ENCODE peak calls at places on chromosomes 2 and 18, in ten cellular contexts. One of them, this sample, is unnamed. For H3K4me1, the result is how much of the 10 kb centered on the place peaks cover.

GRCh38 chr2:25204190-25204838 is 35.9 kb upstream of the POMC start:
- DNase-seq in sigmoid colon: no peak
- DNase-seq in A673: no peak
- DNase-seq in uterus: no peak
- DNase-seq in heart right ventricle: peak
- DNase-seq in small intestine: no peak
- DNase-seq in aorta: no peak
- DNase-seq in SJSA1: no peak
- DNase-seq in body of pancreas: no peak
- DNase-seq in colonic mucosa: no peak
- DNase-seq in this sample: no peak

GRCh38 chr2:54239427-54239826 is 16.6 kb downstream of the TSPYL6 start:
- DNase-seq in sigmoid colon: no peak
- DNase-seq in A673: peak
- DNase-seq in uterus: no peak
- DNase-seq in heart right ventricle: no peak
- DNase-seq in small intestine: no peak
- DNase-seq in aorta: no peak
- DNase-seq in SJSA1: peak
- DNase-seq in body of pancreas: no peak
- DNase-seq in colonic mucosa: no peak
- DNase-seq in this sample: no peak

GRCh38 chr18:31103423-31103822 is 1.2 kb upstream of the DSC2 start:
- DNase-seq in sigmoid colon: no peak
- DNase-seq in A673: no peak
- DNase-seq in uterus: no peak
- DNase-seq in heart right ventricle: no peak
- DNase-seq in small intestine: peak
- DNase-seq in aorta: no peak
- DNase-seq in SJSA1: no peak
- DNase-seq in body of pancreas: no peak
- DNase-seq in colonic mucosa: no peak
- DNase-seq in this sample: no peak

GRCh38 chr2:62577994-62578836 is 72.2 kb upstream of the TMEM17 start:
- DNase-seq in sigmoid colon: no peak
- DNase-seq in A673: no peak
- DNase-seq in uterus: no peak
- DNase-seq in heart right ventricle: no peak
- DNase-seq in small intestine: no peak
- DNase-seq in aorta: no peak
- DNase-seq in SJSA1: peak
- DNase-seq in body of pancreas: no peak
- DNase-seq in colonic mucosa: no peak
- DNase-seq in this sample: no peak

GRCh38 chr2:229701716-229702115 is 12.6 kb downstream of the DNER start:
- DNase-seq in sigmoid colon: no peak
- DNase-seq in A673: no peak
- DNase-seq in uterus: no peak
- DNase-seq in heart right ventricle: no peak
- DNase-seq in small intestine: no peak
- DNase-seq in aorta: no peak
- DNase-seq in SJSA1: no peak
- DNase-seq in body of pancreas: no peak
- DNase-seq in colonic mucosa: no peak
- DNase-seq in this sample: peak

GRCh38 chr18:26791676-26792075 is 73.8 kb downstream of the AQP4 start:
- DNase-seq in sigmoid colon: no peak
- DNase-seq in A673: no peak
- DNase-seq in uterus: no peak
- DNase-seq in heart right ventricle: no peak
- DNase-seq in small intestine: no peak
- DNase-seq in aorta: no peak
- DNase-seq in SJSA1: no peak
- DNase-seq in body of pancreas: no peak
- DNase-seq in colonic mucosa: no peak
- DNase-seq in this sample: no peak

GRCh38 chr2:156522824-156523440 is 86.8 kb downstream of the GPD2 start:
- DNase-seq in sigmoid colon: no peak
- DNase-seq in A673: no peak
- DNase-seq in uterus: no peak
- DNase-seq in heart right ventricle: no peak
- DNase-seq in small intestine: peak
- DNase-seq in aorta: no peak
- DNase-seq in SJSA1: no peak
- DNase-seq in body of pancreas: no peak
- DNase-seq in colonic mucosa: no peak
- DNase-seq in this sample: no peak

GRCh38 chr18:26159353-26159752 is 25.7 kb downstream of the PSMA8 start:
- DNase-seq in sigmoid colon: no peak
- DNase-seq in A673: peak
- DNase-seq in uterus: no peak
- DNase-seq in heart right ventricle: no peak
- DNase-seq in small intestine: no peak
- DNase-seq in aorta: no peak
- DNase-seq in SJSA1: no peak
- DNase-seq in body of pancreas: no peak
- DNase-seq in colonic mucosa: no peak
- DNase-seq in this sample: no peak

GRCh38 chr2:215861607-215862033 is 151.7 kb downstream of the MREG start:
- DNase-seq in sigmoid colon: no peak
- DNase-seq in A673: no peak
- DNase-seq in uterus: no peak
- DNase-seq in heart right ventricle: no peak
- DNase-seq in small intestine: no peak
- DNase-seq in aorta: no peak
- DNase-seq in SJSA1: no peak
- DNase-seq in body of pancreas: no peak
- DNase-seq in colonic mucosa: no peak
- DNase-seq in this sample: no peak

GRCh38 chr2:199951023-199951422 is 4.3 kb downstream of the TYW5 start:
- DNase-seq in sigmoid colon: no peak
- DNase-seq in A673: no peak
- DNase-seq in uterus: no peak
- DNase-seq in heart right ventricle: no peak
- DNase-seq in small intestine: no peak
- DNase-seq in aorta: no peak
- DNase-seq in SJSA1: no peak
- DNase-seq in body of pancreas: no peak
- DNase-seq in colonic mucosa: no peak
- DNase-seq in this sample: no peak

GRCh38 chr2:217105733-217106649 is 246.1 kb upstream of the TNP1 start:
- DNase-seq in sigmoid colon: no peak
- DNase-seq in A673: peak
- DNase-seq in uterus: no peak
- DNase-seq in heart right ventricle: no peak
- DNase-seq in small intestine: no peak
- DNase-seq in aorta: peak
- DNase-seq in SJSA1: peak
- DNase-seq in body of pancreas: no peak
- DNase-seq in colonic mucosa: no peak
- DNase-seq in this sample: peak

GRCh38 chr2:177118636-177119035 is 94.0 kb upstream of the HNRNPA3 start:
- DNase-seq in sigmoid colon: no peak
- DNase-seq in A673: no peak
- DNase-seq in uterus: no peak
- DNase-seq in heart right ventricle: no peak
- DNase-seq in small intestine: no peak
- DNase-seq in aorta: no peak
- DNase-seq in SJSA1: no peak
- DNase-seq in body of pancreas: no peak
- DNase-seq in colonic mucosa: no peak
- DNase-seq in this sample: no peak

GRCh38 chr2:212030709-212031108 is 507.9 kb downstream of the ERBB4 start:
- DNase-seq in sigmoid colon: no peak
- DNase-seq in A673: no peak
- DNase-seq in uterus: no peak
- DNase-seq in heart right ventricle: no peak
- DNase-seq in small intestine: no peak
- DNase-seq in aorta: no peak
- DNase-seq in SJSA1: no peak
- DNase-seq in body of pancreas: no peak
- DNase-seq in colonic mucosa: no peak
- DNase-seq in this sample: no peak
- H3K4me1 ChIP-seq in sigmoid colon: under half
- H3K4me1 ChIP-seq in A673: half or more
- H3K4me1 ChIP-seq in uterus: under half
- H3K4me1 ChIP-seq in heart right ventricle: under half
- H3K4me1 ChIP-seq in small intestine: under half
- H3K4me1 ChIP-seq in aorta: under half
- H3K4me1 ChIP-seq in SJSA1: under half
- H3K4me1 ChIP-seq in body of pancreas: under half
- H3K4me1 ChIP-seq in colonic mucosa: under half
- H3K4me1 ChIP-seq in this sample: under half

GRCh38 chr2:182318466-182319309 is 108.1 kb downstream of the PDE1A start:
- DNase-seq in sigmoid colon: no peak
- DNase-seq in A673: peak
- DNase-seq in uterus: no peak
- DNase-seq in heart right ventricle: no peak
- DNase-seq in small intestine: no peak
- DNase-seq in aorta: no peak
- DNase-seq in SJSA1: no peak
- DNase-seq in body of pancreas: no peak
- DNase-seq in colonic mucosa: no peak
- DNase-seq in this sample: no peak

GRCh38 chr2:182320106-182320505 is 106.7 kb downstream of the PDE1A start:
- DNase-seq in sigmoid colon: no peak
- DNase-seq in A673: no peak
- DNase-seq in uterus: no peak
- DNase-seq in heart right ventricle: no peak
- DNase-seq in small intestine: no peak
- DNase-seq in aorta: no peak
- DNase-seq in SJSA1: no peak
- DNase-seq in body of pancreas: no peak
- DNase-seq in colonic mucosa: no peak
- DNase-seq in this sample: no peak

GRCh38 chr2:182319556-182319955 is 107.3 kb downstream of the PDE1A start:
- DNase-seq in sigmoid colon: no peak
- DNase-seq in A673: peak
- DNase-seq in uterus: no peak
- DNase-seq in heart right ventricle: no peak
- DNase-seq in small intestine: no peak
- DNase-seq in aorta: no peak
- DNase-seq in SJSA1: no peak
- DNase-seq in body of pancreas: no peak
- DNase-seq in colonic mucosa: no peak
- DNase-seq in this sample: no peak

GRCh38 chr2:182321096-182321495 is 105.7 kb downstream of the PDE1A start:
- DNase-seq in sigmoid colon: no peak
- DNase-seq in A673: no peak
- DNase-seq in uterus: no peak
- DNase-seq in heart right ventricle: no peak
- DNase-seq in small intestine: no peak
- DNase-seq in aorta: no peak
- DNase-seq in SJSA1: no peak
- DNase-seq in body of pancreas: no peak
- DNase-seq in colonic mucosa: no peak
- DNase-seq in this sample: no peak

DNA sequence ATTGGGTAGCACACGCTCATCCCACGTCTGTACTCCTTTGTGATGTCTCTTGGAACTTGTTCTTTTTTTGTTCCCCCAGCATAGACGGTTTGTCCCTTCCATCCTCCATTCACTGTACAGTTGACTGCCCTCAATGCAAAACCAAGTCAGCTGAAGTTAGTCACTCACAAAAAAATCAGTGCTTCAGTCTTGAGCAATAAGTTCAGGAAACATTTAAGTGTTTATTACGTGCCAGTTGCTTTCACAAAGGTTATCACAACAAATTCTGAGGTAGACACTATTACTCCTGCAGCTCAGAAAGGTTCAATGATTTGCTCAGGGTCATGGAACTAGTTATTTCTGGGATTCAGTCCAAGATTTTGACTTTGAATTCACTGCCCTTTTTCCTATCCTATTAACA is 102.2 kb downstream of the PDE1A start:
- DNase-seq in sigmoid colon: no peak
- DNase-seq in A673: no peak
- DNase-seq in uterus: no peak
- DNase-seq in heart right ventricle: no peak
- DNase-seq in small intestine: no peak
- DNase-seq in aorta: no peak
- DNase-seq in SJSA1: no peak
- DNase-seq in body of pancreas: no peak
- DNase-seq in colonic mucosa: no peak
- DNase-seq in this sample: no peak
- H3K4me1 ChIP-seq in sigmoid colon: under half
- H3K4me1 ChIP-seq in A673: under half
- H3K4me1 ChIP-seq in uterus: under half
- H3K4me1 ChIP-seq in heart right ventricle: under half
- H3K4me1 ChIP-seq in small intestine: under half
- H3K4me1 ChIP-seq in aorta: under half
- H3K4me1 ChIP-seq in SJSA1: under half
- H3K4me1 ChIP-seq in body of pancreas: under half
- H3K4me1 ChIP-seq in colonic mucosa: under half
- H3K4me1 ChIP-seq in this sample: under half

DNA sequence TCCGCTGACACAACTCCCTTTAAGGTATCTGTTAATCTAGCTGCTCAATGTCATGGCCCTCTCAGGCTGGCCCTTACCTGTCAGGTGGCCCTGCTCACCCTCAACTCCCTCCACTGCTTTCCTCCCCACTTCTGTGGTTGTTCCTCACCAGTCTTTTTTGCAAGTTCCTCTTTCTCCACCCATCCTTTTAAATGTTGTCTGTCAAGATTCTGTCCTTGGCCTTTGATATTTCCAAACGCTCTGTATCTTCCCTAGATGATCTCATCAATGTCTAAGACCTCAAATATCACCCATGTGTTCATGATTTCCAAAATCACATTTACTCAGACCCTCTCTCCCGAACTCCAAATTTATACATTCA is 3.5 kb downstream of the PTPN2 start:
- DNase-seq in sigmoid colon: no peak
- DNase-seq in A673: no peak
- DNase-seq in uterus: no peak
- DNase-seq in heart right ventricle: no peak
- DNase-seq in small intestine: no peak
- DNase-seq in aorta: no peak
- DNase-seq in SJSA1: no peak
- DNase-seq in body of pancreas: no peak
- DNase-seq in colonic mucosa: no peak
- DNase-seq in this sample: no peak
- H3K4me1 ChIP-seq in sigmoid colon: under half
- H3K4me1 ChIP-seq in A673: under half
- H3K4me1 ChIP-seq in uterus: under half
- H3K4me1 ChIP-seq in heart right ventricle: under half
- H3K4me1 ChIP-seq in small intestine: under half
- H3K4me1 ChIP-seq in aorta: under half
- H3K4me1 ChIP-seq in SJSA1: under half
- H3K4me1 ChIP-seq in body of pancreas: under half
- H3K4me1 ChIP-seq in colonic mucosa: under half
- H3K4me1 ChIP-seq in this sample: under half

DNA sequence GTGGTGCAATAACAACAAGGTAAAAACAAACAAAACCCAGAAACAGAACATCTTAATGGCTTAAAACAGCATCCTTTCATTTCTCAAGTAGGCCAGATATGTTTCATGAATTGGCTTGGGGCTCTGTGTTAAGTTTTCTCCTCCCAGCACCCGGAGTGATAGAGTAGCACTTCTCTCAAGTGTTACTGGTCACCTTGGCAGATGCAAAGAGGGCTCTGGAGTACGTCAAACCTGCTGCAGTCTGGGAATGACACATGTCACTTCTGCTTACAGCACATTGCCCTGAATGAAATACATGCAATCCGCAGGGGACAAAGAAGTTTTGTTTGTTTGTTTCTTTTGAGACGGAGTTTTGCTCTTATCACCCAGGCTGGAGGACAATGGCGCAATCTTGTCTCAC is 639.3 kb downstream of the CNTNAP5 start:
- DNase-seq in sigmoid colon: no peak
- DNase-seq in A673: no peak
- DNase-seq in uterus: no peak
- DNase-seq in heart right ventricle: no peak
- DNase-seq in small intestine: no peak
- DNase-seq in aorta: no peak
- DNase-seq in SJSA1: no peak
- DNase-seq in body of pancreas: no peak
- DNase-seq in colonic mucosa: no peak
- DNase-seq in this sample: no peak
- H3K4me1 ChIP-seq in sigmoid colon: under half
- H3K4me1 ChIP-seq in A673: under half
- H3K4me1 ChIP-seq in uterus: under half
- H3K4me1 ChIP-seq in heart right ventricle: under half
- H3K4me1 ChIP-seq in small intestine: under half
- H3K4me1 ChIP-seq in aorta: under half
- H3K4me1 ChIP-seq in SJSA1: under half
- H3K4me1 ChIP-seq in body of pancreas: under half
- H3K4me1 ChIP-seq in colonic mucosa: under half
- H3K4me1 ChIP-seq in this sample: under half